ENCODE peak calls at places on chromosome 3, in seven cellular contexts. T is keratinocyte, D is uterus, K is SK-N-SH, L is left ventricle myocardium inferior, M is mucosa of descending colon, Q is HCT116. R is an unnamed sample.

GRCh38 chr3:128051837-128052766 is at the start of gene SEC61A1:
- DNase-seq in T (no peak), Q (peak; percentile 78), K (peak; percentile 99), D (peak; percentile 92), M (peak; percentile 94), L (peak; percentile 95), R (peak; percentile 97)

GRCh38 chr3:157436583-157437300 is at the start of gene PTX3:
- DNase-seq in M (no peak), Q (no peak), D (peak; percentile 26), T (no peak), K (peak; percentile 8), L (peak; percentile 21), R (peak; percentile 96)

GRCh38 chr3:104460477-104461406 is 906.0 kb upstream of the ALCAM start:
- DNase-seq in T (no peak), M (no peak), Q (peak; percentile 35), K (no peak), L (no peak), D (no peak), R (no peak)

GRCh38 chr3:46878796-46879436 is 1.4 kb downstream of the PTH1R start:
- DNase-seq in Q (no peak), K (peak; percentile 81), M (no peak), T (peak; percentile 15), D (no peak), L (no peak), R (no peak)

GRCh38 chr3:193377591-193377990 is 962 bp downstream of the ATP13A5 start:
- DNase-seq in K (no peak), T (no peak), M (no peak), L (no peak), D (no peak), Q (no peak), R (no peak)

GRCh38 chr3:127216415-127217261 is 23.7 kb downstream of the PRR23E start:
- DNase-seq in T (no peak), D (no peak), Q (no peak), K (no peak), M (no peak), L (no peak), R (no peak)

GRCh38 chr3:33074217-33075067 is 22.5 kb downstream of the GLB1 start:
- DNase-seq in Q (peak; percentile 48), L (peak; percentile 45), K (peak; percentile 79), D (peak; percentile 29), M (peak; percentile 80), T (no peak), R (peak; percentile 57)

GRCh38 chr3:161339517-161340500 is 31.5 kb downstream of the SPTSSB start:
- DNase-seq in K (no peak), Q (no peak), D (no peak), T (no peak), M (no peak), L (no peak), R (peak; percentile 30)

GRCh38 chr3:119924111-119925094 is 142.5 kb downstream of the NR1I2 start:
- DNase-seq in M (no peak), K (no peak), D (no peak), Q (no peak), T (no peak), L (no peak), R (no peak)

GRCh38 chr3:153829596-153830170 is 291.5 kb upstream of the ARHGEF26 start:
- DNase-seq in Q (no peak), T (no peak), L (no peak), D (no peak), K (no peak), M (no peak), R (no peak)

GRCh38 chr3:141659821-141660597 is 78.1 kb upstream of the RNF7 start:
- DNase-seq in K (peak; percentile 89), M (peak; percentile 33), T (no peak), Q (no peak), L (peak; percentile 66), D (no peak), R (peak; percentile 56)

GRCh38 chr3:127720985-127721384 is 48.2 kb downstream of the ABTB1 start:
- DNase-seq in K (no peak), Q (no peak), D (no peak), M (no peak), T (no peak), L (no peak), R (no peak)

GRCh38 chr3:14581334-14582072 is 41.4 kb upstream of the GRIP2 start:
- DNase-seq in L (no peak), M (no peak), K (no peak), T (no peak), Q (no peak), D (no peak), R (no peak)

GRCh38 chr3:182959474-182960350 is 20.6 kb downstream of the DCUN1D1 start:
- DNase-seq in M (no peak), T (no peak), D (no peak), K (no peak), L (no peak), Q (no peak), R (no peak)

GRCh38 chr3:129575233-129575986 is 31.1 kb downstream of the PLXND1 start:
- DNase-seq in K (no peak), M (no peak), T (no peak), L (no peak), D (no peak), Q (no peak), R (no peak)

GRCh38 chr3:15812183-15812582 is 14.4 kb upstream of the ANKRD28 start:
- DNase-seq in K (peak; percentile 21), L (no peak), M (no peak), Q (no peak), D (no peak), T (no peak), R (peak; percentile 49)
- TF ChIP-seq CTCF in K (peak; percentile 70), L (peak; percentile 66), M (no peak), Q (peak; percentile 80), D (peak; percentile 51), T (peak; percentile 20), R (peak; percentile 21)

GRCh38 chr3:536417-536813 is 339.9 kb downstream of the CHL1 start:
- DNase-seq in L (no peak), D (no peak), M (no peak), T (no peak), Q (no peak), K (no peak), R (no peak)
- H3K4me3 ChIP-seq in L (peak overlapping the region; percentile 51), D (no peak overlapping the region), M (no peak overlapping the region), T (peak overlapping the region; percentile 57), Q (no peak overlapping the region), K (peak overlapping the region; percentile 57), R (no peak overlapping the region)

DNA sequence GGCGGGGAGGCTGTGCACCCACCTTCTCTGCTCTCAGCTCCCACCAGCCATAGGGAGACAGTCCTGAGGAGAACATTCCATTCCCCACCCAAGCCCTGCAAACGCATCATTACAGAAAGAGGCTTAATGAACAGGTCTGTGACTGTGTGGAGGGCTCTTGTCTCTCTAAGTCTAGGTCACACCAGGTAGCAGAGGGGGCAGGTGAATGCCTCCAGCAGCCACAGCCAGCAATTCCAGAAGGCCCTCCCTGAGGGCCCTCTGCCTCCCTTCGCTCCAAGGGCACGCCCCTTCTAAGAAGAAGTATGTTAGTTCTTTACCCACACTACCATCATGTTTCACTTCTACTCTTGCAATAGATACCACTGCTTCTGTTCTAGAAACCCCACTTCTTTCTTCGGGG is 217.5 kb upstream of the BHLHE40 start:
- DNase-seq in M (no peak), D (no peak), T (no peak), K (no peak), L (no peak), Q (no peak), R (no peak)
- TF ChIP-seq CTCF in M (no peak), D (no peak), T (no peak), K (no peak), L (no peak), Q (no peak), R (no peak)

DNA sequence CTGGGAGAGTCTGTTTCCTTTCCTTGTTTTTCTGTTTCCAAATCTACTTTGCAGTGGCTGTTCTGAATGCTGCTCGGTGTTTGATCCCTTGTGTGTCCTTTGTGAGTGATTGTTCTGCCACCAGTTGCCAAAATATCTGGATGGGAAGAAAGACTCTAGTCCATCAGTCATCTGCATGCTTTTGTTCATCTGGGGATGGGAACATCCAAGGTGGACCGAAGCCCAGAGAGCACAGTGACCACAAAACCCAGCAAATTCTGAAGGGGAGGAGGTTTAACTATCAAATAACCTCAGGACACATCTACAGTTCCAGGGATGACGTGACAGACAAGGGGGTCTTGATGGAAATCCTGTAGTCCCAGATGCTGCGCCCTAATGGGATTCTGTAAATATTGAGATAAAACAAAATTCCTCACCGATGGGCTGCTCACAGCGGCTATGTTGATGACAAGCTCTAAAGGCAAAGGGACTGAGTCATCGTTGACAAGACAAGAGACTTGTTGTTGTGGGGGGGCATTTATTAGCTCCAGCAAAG is 199.7 kb upstream of the WNT5A start:
- DNase-seq in D (no peak), M (no peak), T (no peak), Q (no peak), K (no peak), L (no peak), R (no peak)
- H3K4me3 ChIP-seq in D (no peak overlapping the region), M (no peak overlapping the region), T (no peak overlapping the region), Q (no peak overlapping the region), K (no peak overlapping the region), L (no peak overlapping the region), R (no peak overlapping the region)

GRCh38 chr3:122926811-122927210 is 100.8 kb downstream of the SEMA5B start:
- DNase-seq in K (no peak), T (no peak), L (no peak), Q (no peak), M (no peak), D (no peak), R (no peak)

GRCh38 chr3:122927726-122928125 is 99.8 kb downstream of the SEMA5B start:
- DNase-seq in K (no peak), Q (no peak), M (no peak), L (no peak), T (no peak), D (no peak), R (no peak)

GRCh38 chr3:122925756-122926155 is 101.8 kb downstream of the SEMA5B start:
- DNase-seq in L (no peak), D (no peak), Q (no peak), K (no peak), T (no peak), M (no peak), R (no peak)

GRCh38 chr3:122928396-122929187 is 99.0 kb downstream of the SEMA5B start:
- DNase-seq in Q (no peak), M (no peak), T (no peak), D (no peak), L (no peak), K (no peak), R (no peak)

DNA sequence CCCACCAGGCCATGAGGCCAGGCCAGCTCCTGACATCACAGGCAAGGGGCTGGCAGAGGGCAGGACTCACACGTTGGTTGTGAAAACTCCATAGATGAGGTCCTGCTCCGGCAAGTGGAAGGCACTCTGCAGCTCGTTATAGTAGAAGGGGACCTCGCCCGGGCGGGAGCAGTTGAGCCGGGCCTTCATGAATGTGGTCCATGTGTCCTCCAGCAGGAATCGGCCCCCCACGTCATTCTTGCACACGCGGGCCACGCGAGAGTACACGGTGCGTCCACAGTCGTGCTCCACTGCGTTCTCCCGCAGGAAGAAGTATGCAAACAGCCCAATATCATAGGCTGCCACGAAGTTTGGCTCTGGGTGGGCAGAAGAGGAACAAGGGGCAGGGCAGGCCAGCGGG is 101.2 kb downstream of the SEMA5B start:
- DNase-seq in L (no peak), K (no peak), M (no peak), T (no peak), Q (no peak), D (no peak), R (no peak)
- TF ChIP-seq CTCF in L (no peak), K (no peak), M (no peak), T (no peak), Q (no peak), D (no peak), R (no peak)

GRCh38 chr3:59816312-59816711 is 766.5 kb upstream of the CFAP20DC start:
- DNase-seq in K (no peak), T (no peak), D (no peak), Q (no peak), L (no peak), M (no peak), R (no peak)
- H3K4me3 ChIP-seq in K (no peak overlapping the region), T (no peak overlapping the region), D (no peak overlapping the region), Q (no peak overlapping the region), L (no peak overlapping the region), M (no peak overlapping the region), R (no peak overlapping the region)